ENCODE peak calls at places on chromosomes 6 and 20, in four cellular contexts. H is body of pancreas, I is transverse colon, K is colonic mucosa. V is an unnamed sample. For H3K4me1, the result is how much of the 10 kb centered on the place peaks cover.

GRCh38 chr20:38001173-38001875 is 31.9 kb downstream of the TTI1 start:
- DNase-seq in K (no peak), I (no peak), H (no peak), V (no peak)

GRCh38 chr6:29723666-29724588 is 693 bp downstream of the HLA-F start:
- DNase-seq in H (peak), I (peak), K (peak), V (peak)

GRCh38 chr6:140576004-140576555 is 1201.6 kb upstream of the CITED2 start:
- DNase-seq in K (no peak), I (no peak), H (no peak), V (no peak)

GRCh38 chr6:144373195-144373594 is 88.1 kb downstream of the UTRN start:
- DNase-seq in I (no peak), H (no peak), K (no peak), V (no peak)

GRCh38 chr6:147577466-147577865 is 69.0 kb downstream of the SAMD5 start:
- DNase-seq in K (no peak), I (no peak), H (no peak), V (no peak)

GRCh38 chr20:63854069-63854765 is 7.1 kb upstream of the ABHD16B start:
- DNase-seq in K (peak), H (no peak), I (no peak), V (no peak)

GRCh38 chr20:2762578-2763131 is 37.8 kb downstream of the CPXM1 start:
- DNase-seq in K (no peak), I (no peak), H (no peak), V (no peak)

GRCh38 chr6:33623895-33624381 is 2.8 kb downstream of the ITPR3 start:
- DNase-seq in H (no peak), K (peak), I (peak), V (no peak)

GRCh38 chr20:14902432-14903089 is 565.1 kb upstream of the FLRT3 start:
- DNase-seq in I (no peak), K (no peak), H (no peak), V (no peak)

GRCh38 chr6:16236009-16236501 is 2.3 kb upstream of the GMPR start:
- DNase-seq in K (no peak), H (no peak), I (no peak), V (no peak)

GRCh38 chr20:63290677-63291472 is 2.1 kb upstream of the COL20A1 start:
- DNase-seq in I (peak), H (peak), K (peak), V (no peak)

GRCh38 chr6:133951881-133952814 is 876 bp upstream of the TBPL1 start:
- DNase-seq in K (peak), I (peak), H (peak), V (peak)

GRCh38 chr6:36757206-36757605 is 59.6 kb downstream of the RAB44 start:
- DNase-seq in H (no peak), I (peak), K (peak), V (no peak)

GRCh38 chr6:168099201-168100010 is 20.4 kb upstream of the FRMD1 start:
- DNase-seq in K (no peak), I (no peak), H (no peak), V (peak)

GRCh38 chr6:74249658-74250057 is 553.7 kb downstream of the CD109 start:
- DNase-seq in K (no peak), H (no peak), I (no peak), V (no peak)

GRCh38 chr6:139381216-139381615 is 6.8 kb upstream of the CITED2 start:
- DNase-seq in I (no peak), H (no peak), K (no peak), V (no peak)

GRCh38 chr6:137728386-137729349 is 138.4 kb upstream of the TNFAIP3 start:
- DNase-seq in K (no peak), H (peak), I (no peak), V (no peak)

GRCh38 chr20:8854566-8854965 is 214.3 kb upstream of the PLCB4 start:
- DNase-seq in H (peak), K (peak), I (peak), V (peak)

GRCh38 chr6:9566096-9566495 is 848.8 kb downstream of the TFAP2A start:
- DNase-seq in K (no peak), H (no peak), I (no peak), V (no peak)

GRCh38 chr6:24493945-24494725 is 634 bp upstream of the ALDH5A1 start:
- DNase-seq in I (no peak), H (no peak), K (no peak), V (no peak)

GRCh38 chr20:4435210-4435609 is 286.5 kb upstream of the PRND start:
- DNase-seq in I (no peak), H (no peak), K (no peak), V (no peak)

GRCh38 chr20:54208492-54209044 is 681 bp downstream of the PFDN4 start:
- DNase-seq in H (no peak), K (no peak), I (no peak), V (no peak)

GRCh38 chr6:160519603-160520042 is 144.5 kb downstream of the LPA start:
- DNase-seq in K (no peak), I (no peak), H (no peak), V (no peak)

GRCh38 chr6:41675176-41675767 is 37.0 kb downstream of the MDFI start:
- DNase-seq in I (no peak), K (no peak), H (no peak), V (no peak)

GRCh38 chr6:34447381-34447780 is 18.5 kb upstream of the PACSIN1 start:
- DNase-seq in I (no peak), K (no peak), H (no peak), V (no peak)

GRCh38 chr6:30219244-30219643 is 6.0 kb upstream of the TRIM26 start:
- DNase-seq in I (peak), H (peak), K (peak), V (no peak)

GRCh38 chr6:30101423-30101938 is 11.4 kb downstream of the TRIM31 start:
- DNase-seq in I (no peak), H (no peak), K (no peak), V (no peak)

GRCh38 chr20:11912664-11913415 is 4.9 kb upstream of the BTBD3 start:
- DNase-seq in H (no peak), K (no peak), I (no peak), V (no peak)

GRCh38 chr6:108446629-108447150 is 114.0 kb upstream of the FOXO3 start:
- DNase-seq in H (no peak), I (no peak), K (no peak), V (no peak)
- H3K27ac ChIP-seq in H (no peak), I (no peak), K (no peak), V (no peak)

DNA sequence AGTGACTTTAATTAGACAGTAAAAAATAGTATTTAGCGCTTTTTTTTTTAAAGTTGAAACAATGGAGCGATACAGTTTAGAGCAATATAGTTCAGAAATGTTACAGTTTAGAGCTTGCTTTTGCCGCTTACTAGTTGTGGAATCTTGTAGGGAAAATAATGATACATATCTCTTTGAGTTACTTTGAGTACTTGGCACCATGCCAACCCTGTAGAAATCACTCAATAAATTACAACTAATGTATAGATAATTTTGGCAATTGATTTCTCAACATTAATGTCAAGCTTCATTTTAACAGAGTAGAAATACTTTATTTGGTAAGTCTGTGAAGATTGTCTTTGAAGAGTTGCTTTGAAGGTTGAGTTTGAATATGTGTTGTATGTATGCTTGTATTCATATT is 27.4 kb downstream of the CDC40 start:
- DNase-seq in K (no peak), H (no peak), I (no peak), V (no peak)
- H3K4me1 ChIP-seq in K (under half), H (under half), I (under half), V (under half)

GRCh38 chr6:118249680-118250079 is 298.4 kb upstream of the PLN start:
- DNase-seq in H (no peak), K (no peak), I (no peak), V (no peak)

DNA sequence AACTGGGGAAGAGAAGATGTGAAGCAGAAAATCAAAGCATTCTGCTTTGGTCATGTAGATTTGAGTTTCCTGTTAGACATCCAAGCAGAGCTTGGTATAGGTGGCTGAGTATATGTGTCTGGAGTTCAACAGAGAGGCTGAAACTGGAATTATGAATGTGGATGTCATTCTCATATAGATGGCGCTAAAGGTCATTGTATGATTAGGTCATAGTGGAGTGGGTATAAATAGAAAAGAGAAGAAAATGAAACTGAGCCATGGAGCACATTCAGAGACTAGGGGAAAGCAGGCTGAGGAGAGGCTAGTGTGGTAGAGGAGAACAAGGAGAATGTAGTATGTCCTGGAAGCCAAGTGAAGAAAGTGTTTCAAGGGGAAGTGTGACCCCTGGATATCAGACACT is 295.6 kb upstream of the PLN start:
- DNase-seq in H (no peak), K (no peak), I (no peak), V (no peak)
- TF ChIP-seq CTCF in H (no peak), K (no peak), I (no peak), V (no peak)

DNA sequence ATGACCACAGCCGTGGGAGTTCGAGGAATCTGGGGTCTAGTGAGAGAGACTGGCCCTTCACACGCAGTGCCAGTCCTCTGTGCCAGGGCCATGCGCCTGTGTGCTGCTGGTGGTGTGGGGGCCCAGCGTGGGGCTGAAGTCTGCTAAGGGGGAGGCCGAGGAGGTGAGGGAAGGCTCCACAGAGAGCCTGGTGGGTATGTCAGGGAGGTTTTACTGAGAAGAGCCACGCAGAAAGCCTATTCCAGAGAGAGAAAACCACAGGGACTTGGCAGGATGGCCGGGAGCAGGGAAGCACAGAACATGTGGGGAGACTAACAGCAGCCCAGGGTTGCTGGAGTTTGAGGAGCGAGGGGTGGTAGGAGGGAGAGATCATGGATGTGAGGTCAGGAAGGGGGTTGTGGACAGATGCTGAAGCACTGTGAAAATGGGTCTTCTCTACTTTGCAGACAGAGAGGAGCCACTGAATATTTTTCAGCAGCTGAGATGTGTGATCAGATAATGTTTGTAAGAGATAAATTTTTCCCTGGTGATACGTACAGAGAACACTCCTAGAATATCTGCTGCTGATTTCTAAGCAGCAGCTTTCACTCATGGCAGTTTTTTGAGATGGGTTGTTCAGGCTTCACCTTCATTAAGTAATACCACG is 35.4 kb downstream of the DUSP22 start:
- DNase-seq in H (no peak), I (no peak), K (no peak), V (peak)
- H3K27ac ChIP-seq in H (no peak), I (peak), K (no peak), V (no peak)

V was measured in upper lobe of right lung.